ENCODE peak calls at places on chromosomes 13 and 19, in five cellular contexts. One of them, this sample, is unnamed.

GRCh38 chr19:7078007-7078406 is 8.5 kb downstream of the ZNF557 start:
- DNase-seq in HepG2: no peak
- DNase-seq in H1: no peak
- DNase-seq in GM12878: no peak
- DNase-seq in K562: no peak
- DNase-seq in this sample: peak

GRCh38 chr13:40571338-40571737 is 95.1 kb downstream of the FOXO1 start:
- DNase-seq in HepG2: no peak
- DNase-seq in H1: no peak
- DNase-seq in GM12878: no peak
- DNase-seq in K562: no peak
- DNase-seq in this sample: no peak

GRCh38 chr13:51818771-51819511 is 15.0 kb upstream of the DHRS12 start:
- DNase-seq in HepG2: no peak
- DNase-seq in H1: no peak
- DNase-seq in GM12878: no peak
- DNase-seq in K562: no peak
- DNase-seq in this sample: no peak

GRCh38 chr13:102089177-102089576 is 312.7 kb downstream of the FGF14 start:
- DNase-seq in HepG2: no peak
- DNase-seq in H1: no peak
- DNase-seq in GM12878: no peak
- DNase-seq in K562: no peak
- DNase-seq in this sample: no peak

GRCh38 chr13:50170447-50171037 is 155.3 kb downstream of the KCNRG start:
- DNase-seq in HepG2: no peak
- DNase-seq in H1: no peak
- DNase-seq in GM12878: no peak
- DNase-seq in K562: no peak
- DNase-seq in this sample: no peak

GRCh38 chr13:35741657-35742056 is 265.2 kb upstream of the MAB21L1 start:
- DNase-seq in HepG2: no peak
- DNase-seq in H1: no peak
- DNase-seq in GM12878: no peak
- DNase-seq in K562: no peak
- DNase-seq in this sample: no peak

GRCh38 chr19:19460761-19461265 is 54.5 kb downstream of the TSSK6 start:
- DNase-seq in HepG2: no peak
- DNase-seq in H1: no peak
- DNase-seq in GM12878: no peak
- DNase-seq in K562: no peak
- DNase-seq in this sample: peak

GRCh38 chr13:110173247-110173818 is 133.6 kb downstream of the COL4A1 start:
- DNase-seq in HepG2: no peak
- DNase-seq in H1: no peak
- DNase-seq in GM12878: no peak
- DNase-seq in K562: no peak
- DNase-seq in this sample: no peak

DNA sequence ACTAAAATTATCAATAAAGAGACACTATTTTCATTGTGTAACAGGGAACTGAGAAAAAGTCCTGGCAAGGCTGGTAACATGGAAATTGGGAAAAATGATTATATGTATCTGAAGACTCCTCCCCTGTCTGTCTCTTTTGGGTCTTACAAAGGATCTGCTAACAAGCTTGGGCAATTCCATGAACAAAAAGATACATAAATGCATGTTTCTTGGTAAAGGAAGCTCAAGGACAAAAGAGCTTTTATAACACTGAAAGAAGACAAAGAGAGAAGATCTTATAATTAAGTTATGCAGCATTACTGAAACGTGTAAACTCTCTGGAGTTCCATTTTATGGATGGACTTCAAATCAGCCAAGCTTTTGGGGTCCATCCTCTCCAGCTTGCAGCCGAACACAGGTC is 29.2 kb downstream of the EFNB2 start:
- DNase-seq in HepG2: no peak
- DNase-seq in H1: no peak
- DNase-seq in GM12878: no peak
- DNase-seq in K562: no peak
- DNase-seq in this sample: no peak
- H3K27ac ChIP-seq in HepG2: no peak
- H3K27ac ChIP-seq in H1: no peak
- H3K27ac ChIP-seq in GM12878: no peak
- H3K27ac ChIP-seq in K562: no peak
- H3K27ac ChIP-seq in this sample: no peak

GRCh38 chr13:98340026-98340425 is 163.0 kb upstream of the RNF113B start:
- DNase-seq in HepG2: no peak
- DNase-seq in H1: no peak
- DNase-seq in GM12878: no peak
- DNase-seq in K562: no peak
- DNase-seq in this sample: no peak
- TF ChIP-seq CREB1 in HepG2: no peak
- TF ChIP-seq CREB1 in H1: no peak
- TF ChIP-seq CREB1 in GM12878: no peak
- TF ChIP-seq CREB1 in K562: no peak
- TF ChIP-seq CREB1 in this sample: no peak

DNA sequence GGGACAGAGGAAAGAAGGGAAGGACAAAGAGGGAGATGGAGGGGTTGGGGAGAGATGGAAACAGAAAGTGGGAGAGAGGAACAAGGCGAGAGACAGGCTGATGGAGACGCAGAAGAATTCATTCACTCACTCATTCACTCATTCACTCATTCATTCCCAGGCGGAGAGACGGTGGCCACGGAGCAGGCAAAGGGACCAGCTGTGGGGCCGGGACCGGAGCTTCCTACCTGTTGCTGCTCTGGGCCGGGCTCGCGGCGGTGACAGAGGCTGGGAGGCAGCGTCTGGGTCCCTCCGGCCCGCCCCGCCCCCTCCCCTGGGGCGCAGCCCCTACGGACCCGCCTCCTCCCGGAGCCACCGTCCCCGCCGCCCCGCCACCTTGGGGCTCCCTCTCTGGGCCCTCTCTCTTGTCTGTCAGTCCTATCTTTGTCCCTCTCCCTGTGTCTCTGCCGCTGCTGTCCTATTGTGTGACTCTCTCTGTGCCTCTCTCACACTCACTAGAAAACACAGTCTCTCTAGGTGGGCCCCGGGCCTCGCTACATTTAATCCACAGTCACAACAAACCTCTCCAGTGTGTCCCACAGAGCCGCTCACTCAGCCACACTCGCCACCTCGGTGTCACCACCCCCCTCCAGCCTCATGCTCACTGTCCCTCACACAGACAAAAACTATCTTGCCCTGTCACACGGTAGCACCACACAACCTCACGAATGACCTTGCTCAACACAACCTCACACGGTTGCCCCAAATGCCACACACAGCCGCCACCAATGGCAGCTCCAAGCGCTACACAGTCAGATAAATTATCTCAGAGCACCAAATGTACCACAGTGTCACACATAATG is at the start of gene GNG8:
- DNase-seq in HepG2: no peak
- DNase-seq in H1: no peak
- DNase-seq in GM12878: no peak
- DNase-seq in K562: peak
- DNase-seq in this sample: peak
- H3K27ac ChIP-seq in HepG2: no peak
- H3K27ac ChIP-seq in H1: no peak
- H3K27ac ChIP-seq in GM12878: no peak
- H3K27ac ChIP-seq in K562: no peak
- H3K27ac ChIP-seq in this sample: no peak

GRCh38 chr19:53333071-53333465 is 481 bp upstream of the ZNF845 start:
- DNase-seq in HepG2: no peak
- DNase-seq in H1: no peak
- DNase-seq in GM12878: no peak
- DNase-seq in K562: peak
- DNase-seq in this sample: peak
- TF ChIP-seq CREB1 in HepG2: no peak
- TF ChIP-seq CREB1 in H1: no peak
- TF ChIP-seq CREB1 in GM12878: no peak
- TF ChIP-seq CREB1 in K562: no peak
- TF ChIP-seq CREB1 in this sample: no peak

GRCh38 chr13:48221301-48222190 is 11.5 kb upstream of the ITM2B start:
- DNase-seq in HepG2: no peak
- DNase-seq in H1: no peak
- DNase-seq in GM12878: no peak
- DNase-seq in K562: no peak
- DNase-seq in this sample: no peak

GRCh38 chr13:48222358-48223015 is 10.5 kb upstream of the ITM2B start:
- DNase-seq in HepG2: no peak
- DNase-seq in H1: no peak
- DNase-seq in GM12878: no peak
- DNase-seq in K562: no peak
- DNase-seq in this sample: no peak

GRCh38 chr13:48220592-48221300 is 12.3 kb upstream of the ITM2B start:
- DNase-seq in HepG2: no peak
- DNase-seq in H1: no peak
- DNase-seq in GM12878: no peak
- DNase-seq in K562: no peak
- DNase-seq in this sample: no peak

GRCh38 chr13:48223016-48223385 is 10.0 kb upstream of the ITM2B start:
- DNase-seq in HepG2: no peak
- DNase-seq in H1: no peak
- DNase-seq in GM12878: no peak
- DNase-seq in K562: no peak
- DNase-seq in this sample: no peak
- H3K27ac ChIP-seq in HepG2: no peak
- H3K27ac ChIP-seq in H1: no peak
- H3K27ac ChIP-seq in GM12878: no peak
- H3K27ac ChIP-seq in K562: no peak
- H3K27ac ChIP-seq in this sample: no peak

DNA sequence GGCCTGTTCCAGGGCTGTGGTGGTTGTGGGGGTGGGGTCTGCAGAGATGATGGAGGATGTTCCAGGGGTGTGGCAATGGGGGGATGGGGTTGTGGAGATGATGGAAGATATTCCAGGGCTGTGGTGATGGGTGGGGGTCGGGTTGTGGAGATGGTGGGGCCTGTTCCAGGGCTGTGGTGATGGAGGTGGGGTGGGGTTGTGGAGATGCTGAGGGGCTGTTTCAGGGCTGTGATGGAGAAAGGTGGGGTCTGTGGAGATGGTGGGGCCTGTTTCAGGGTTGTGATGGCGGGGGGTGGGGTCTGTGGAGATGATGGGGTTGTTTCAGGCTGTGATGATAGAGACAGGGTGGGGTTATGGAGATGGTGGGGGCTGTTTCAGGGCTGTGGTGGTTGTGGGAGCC is 62.0 kb downstream of the TEX29 start:
- DNase-seq in HepG2: no peak
- DNase-seq in H1: no peak
- DNase-seq in GM12878: no peak
- DNase-seq in K562: no peak
- DNase-seq in this sample: no peak
- TF ChIP-seq CREB1 in HepG2: no peak
- TF ChIP-seq CREB1 in H1: no peak
- TF ChIP-seq CREB1 in GM12878: no peak
- TF ChIP-seq CREB1 in K562: no peak
- TF ChIP-seq CREB1 in this sample: no peak

DNA sequence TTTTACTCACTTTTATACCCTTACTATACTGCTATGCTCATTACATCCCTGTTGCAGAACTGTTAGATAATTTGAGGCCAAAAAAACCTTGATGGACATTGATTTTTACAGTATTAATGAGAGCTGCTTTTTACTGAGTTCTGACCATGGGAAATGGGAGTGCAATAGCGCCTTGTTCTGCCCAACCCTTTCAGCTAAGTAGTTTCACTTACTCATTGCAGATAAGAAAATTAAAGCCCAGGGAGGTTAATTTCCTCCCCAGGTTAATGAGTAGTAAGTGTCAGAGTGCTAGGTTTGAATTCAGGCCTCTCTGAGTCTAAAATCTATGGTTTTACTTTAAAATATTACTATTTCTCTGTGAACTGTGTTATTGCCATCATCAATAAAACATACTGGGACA is 93.6 kb upstream of the RAP2A start:
- DNase-seq in HepG2: no peak
- DNase-seq in H1: no peak
- DNase-seq in GM12878: no peak
- DNase-seq in K562: peak
- DNase-seq in this sample: no peak
- H3K27ac ChIP-seq in HepG2: no peak
- H3K27ac ChIP-seq in H1: no peak
- H3K27ac ChIP-seq in GM12878: no peak
- H3K27ac ChIP-seq in K562: no peak
- H3K27ac ChIP-seq in this sample: no peak

DNA sequence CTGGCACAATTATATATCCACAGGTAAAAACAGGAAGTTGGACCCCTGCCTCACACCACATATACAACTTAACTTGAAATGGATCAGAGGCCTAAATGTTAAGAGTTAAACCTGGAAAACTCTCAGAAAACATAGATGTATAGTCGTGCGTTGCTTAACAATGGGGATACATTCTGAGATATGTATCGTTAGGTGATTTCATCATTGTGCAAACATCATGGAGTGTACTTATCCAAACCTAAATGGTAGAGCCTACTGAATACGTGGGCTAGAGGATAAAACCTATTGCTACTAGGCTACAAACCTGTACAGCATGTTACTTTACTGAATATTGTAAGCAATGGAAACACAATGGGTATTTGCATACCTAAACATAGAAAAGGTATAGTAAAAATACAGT is 14.8 kb upstream of the CALM3 start:
- DNase-seq in HepG2: no peak
- DNase-seq in H1: no peak
- DNase-seq in GM12878: no peak
- DNase-seq in K562: no peak
- DNase-seq in this sample: no peak
- TF ChIP-seq CREB1 in HepG2: no peak
- TF ChIP-seq CREB1 in H1: no peak
- TF ChIP-seq CREB1 in GM12878: no peak
- TF ChIP-seq CREB1 in K562: no peak
- TF ChIP-seq CREB1 in this sample: no peak